ENCODE peak calls at places on chromosomes 3 and 15, in four cellular contexts. V is endodermal cell, D is fibroblast of pulmonary artery, X is cardiac fibroblast. A is an unnamed sample.

GRCh38 chr15:101532865-101533264 is 43.4 kb upstream of the PCSK6 start:
- DNase-seq in V (no peak), D (no peak), X (no peak), A (no peak)

GRCh38 chr3:62601238-62601856 is 228.0 kb upstream of the FEZF2 start:
- DNase-seq in V (no peak), D (peak), X (peak), A (no peak)

GRCh38 chr3:48427630-48427962 is 2.3 kb downstream of the PLXNB1 start:
- DNase-seq in V (no peak), D (no peak), X (no peak), A (peak)

GRCh38 chr3:53821631-53822068 is 24.6 kb downstream of the CHDH start:
- DNase-seq in V (no peak), D (no peak), X (peak), A (no peak)

GRCh38 chr15:51536965-51537574 is 85.5 kb downstream of the DMXL2 start:
- DNase-seq in V (no peak), D (peak), X (peak), A (no peak)

GRCh38 chr3:115982121-115982520 is 358.8 kb downstream of the GAP43 start:
- DNase-seq in V (no peak), D (no peak), X (no peak), A (no peak)

GRCh38 chr15:90004671-90005070 is 3.5 kb downstream of the ZNF710 start:
- DNase-seq in V (no peak), D (peak), X (peak), A (no peak)

GRCh38 chr3:115156255-115156654 is 9.2 kb upstream of the ZBTB20 start:
- DNase-seq in V (no peak), D (no peak), X (no peak), A (no peak)

GRCh38 chr3:36631549-36631948 is 132.8 kb downstream of the DCLK3 start:
- DNase-seq in V (peak), D (no peak), X (no peak), A (no peak)

GRCh38 chr3:116809218-116809617 is 99.6 kb downstream of the TUSC7 start:
- DNase-seq in V (no peak), D (no peak), X (no peak), A (no peak)

GRCh38 chr15:68654786-68655560 is 76.2 kb downstream of the CORO2B start:
- DNase-seq in V (peak), D (no peak), X (no peak), A (peak)

GRCh38 chr3:32432711-32433530 is 41.3 kb downstream of the CMTM7 start:
- DNase-seq in V (no peak), D (peak), X (peak), A (no peak)

GRCh38 chr3:85495602-85496001 is 536.8 kb downstream of the CADM2 start:
- DNase-seq in V (no peak), D (no peak), X (no peak), A (no peak)

GRCh38 chr3:126051234-126051633 is 32.7 kb downstream of the SLC41A3 start:
- DNase-seq in V (no peak), D (no peak), X (no peak), A (no peak)

GRCh38 chr3:52311567-52312119 is 4.5 kb upstream of the DNAH1 start:
- DNase-seq in V (no peak), D (no peak), X (no peak), A (no peak)

GRCh38 chr3:77467702-77468407 is 428.0 kb downstream of the ROBO2 start:
- DNase-seq in V (no peak), D (no peak), X (no peak), A (no peak)

GRCh38 chr3:30770387-30770786 is 124.1 kb downstream of the GADL1 start:
- DNase-seq in V (no peak), D (peak), X (peak), A (no peak)

GRCh38 chr3:81451611-81452010 is 309.8 kb downstream of the GBE1 start:
- DNase-seq in V (no peak), D (peak), X (peak), A (no peak)

GRCh38 chr3:196666001-196666867 is 26.7 kb downstream of the NRROS start:
- DNase-seq in V (peak), D (peak), X (peak), A (no peak)

GRCh38 chr15:53197426-53197839 is 407.3 kb upstream of the ONECUT1 start:
- DNase-seq in V (peak), D (peak), X (peak), A (peak)

GRCh38 chr3:30231277-30232141 is 374.9 kb upstream of the TGFBR2 start:
- DNase-seq in V (no peak), D (peak), X (peak), A (no peak)

GRCh38 chr3:52204337-52205073 is 6.5 kb downstream of the ALAS1 start:
- DNase-seq in V (no peak), D (no peak), X (peak), A (no peak)

GRCh38 chr3:186909078-186909853 is 21.1 kb upstream of the ST6GAL1 start:
- DNase-seq in V (peak), D (no peak), X (no peak), A (peak)

GRCh38 chr3:11350374-11350773 is 78.2 kb downstream of the ATG7 start:
- DNase-seq in V (no peak), D (peak), X (peak), A (no peak)

GRCh38 chr3:30354972-30355371 is 251.4 kb upstream of the TGFBR2 start:
- DNase-seq in V (no peak), D (no peak), X (no peak), A (no peak)

GRCh38 chr15:49863431-49864205 is 242.8 kb downstream of the DTWD1 start:
- DNase-seq in V (no peak), D (peak), X (peak), A (no peak)

GRCh38 chr3:177977381-177978158 is 558.7 kb upstream of the KCNMB2 start:
- DNase-seq in V (no peak), D (peak), X (peak), A (no peak)

GRCh38 chr3:105365171-105365535 is 1.6 kb upstream of the ALCAM start:
- DNase-seq in V (no peak), D (no peak), X (peak), A (no peak)

GRCh38 chr3:126937533-126938432 is 45.1 kb upstream of the PLXNA1 start:
- DNase-seq in V (no peak), D (peak), X (no peak), A (no peak)

GRCh38 chr3:53483821-53484220 is 10.6 kb upstream of the CACNA1D start:
- DNase-seq in V (no peak), D (no peak), X (no peak), A (no peak)

GRCh38 chr3:64109438-64109837 is 86.1 kb upstream of the PSMD6 start:
- DNase-seq in V (peak), D (no peak), X (no peak), A (no peak)

GRCh38 chr15:91946914-91947313 is 93.4 kb downstream of the SLCO3A1 start:
- DNase-seq in V (peak), D (no peak), X (no peak), A (no peak)

GRCh38 chr15:65460948-65461347 is 38.2 kb upstream of the IGDCC4 start:
- DNase-seq in V (no peak), D (no peak), X (peak), A (no peak)

GRCh38 chr15:99546436-99547100 is 19.2 kb upstream of the MEF2A start:
- DNase-seq in V (no peak), D (no peak), X (no peak), A (no peak)

GRCh38 chr15:37038716-37039106 is 61.6 kb downstream of the MEIS2 start:
- DNase-seq in V (no peak), D (no peak), X (no peak), A (no peak)

GRCh38 chr3:14988988-14989394 is 41.6 kb downstream of the NR2C2 start:
- DNase-seq in V (peak), D (no peak), X (no peak), A (peak)
- H3K4me3 ChIP-seq in V (no peak), D (no peak), X (no peak), A (no peak)

DNA sequence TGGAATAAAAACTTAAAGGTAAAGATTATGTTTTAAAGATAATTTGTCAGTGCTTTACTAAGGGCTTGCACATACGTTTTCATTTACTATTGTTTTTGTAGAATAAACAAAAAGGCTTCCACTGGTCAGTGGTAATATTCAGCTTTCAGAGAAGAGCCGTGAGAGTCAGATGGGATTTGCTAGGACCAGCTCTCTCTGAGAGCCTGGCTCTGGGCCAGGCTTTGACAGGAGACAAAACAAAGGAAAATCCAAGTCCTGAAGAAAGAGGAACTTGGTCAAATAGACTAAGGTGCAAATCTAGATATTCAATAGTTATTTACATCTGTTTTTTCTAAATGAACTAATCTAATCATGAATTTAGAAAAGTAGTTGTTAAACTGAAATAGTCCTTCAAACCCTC is 54.9 kb upstream of the FILIP1L start:
- DNase-seq in V (no peak), D (peak), X (no peak), A (no peak)
- H3K4me3 ChIP-seq in V (no peak), D (no peak), X (no peak), A (no peak)

DNA sequence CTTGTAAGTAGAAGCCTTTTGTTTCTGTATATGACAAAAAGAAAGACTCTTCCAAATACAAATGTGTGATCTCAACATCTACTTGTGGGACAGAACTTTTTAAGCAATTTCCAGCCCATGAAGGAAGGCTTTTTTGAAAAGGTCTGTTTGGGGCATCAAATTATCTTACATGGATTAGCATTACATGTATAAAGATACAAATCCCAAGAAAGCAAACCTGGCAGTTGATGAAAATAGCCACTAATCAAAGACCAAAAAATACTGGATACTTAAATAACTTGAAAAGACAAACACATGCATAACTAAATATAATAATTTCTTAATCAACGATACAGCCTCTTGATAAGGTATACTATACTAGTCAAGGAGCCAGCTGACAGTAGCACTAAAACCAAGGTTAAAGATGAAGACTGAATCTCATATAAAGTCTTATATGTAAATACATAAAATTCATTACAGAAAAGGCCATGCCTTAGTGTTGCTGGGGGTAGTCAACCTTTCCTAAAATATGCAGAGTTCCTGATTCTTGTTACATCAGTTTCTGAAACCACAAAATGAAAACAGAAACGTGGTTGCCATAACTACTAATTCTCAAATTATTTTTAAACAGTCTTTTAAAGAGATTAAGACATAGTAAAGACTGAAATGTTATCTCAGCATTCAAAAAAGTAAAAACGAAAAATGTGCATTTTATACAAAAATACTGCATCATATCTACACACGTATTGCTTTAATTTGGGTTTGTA is 2.0 kb downstream of the ANKRD28 start:
- DNase-seq in V (no peak), D (peak), X (peak), A (no peak)
- H3K4me3 ChIP-seq in V (no peak), D (peak), X (peak), A (peak)

GRCh38 chr3:100395674-100396073 is 5.2 kb downstream of the TOMM70 start:
- DNase-seq in V (no peak), D (no peak), X (no peak), A (no peak)

GRCh38 chr3:100400782-100401673 is at the start of the genes LNP1 and TOMM70:
- DNase-seq in V (peak), D (peak), X (peak), A (peak)

GRCh38 chr3:100399341-100400071 is 1.4 kb downstream of the TOMM70 start:
- DNase-seq in V (no peak), D (no peak), X (no peak), A (no peak)

GRCh38 chr3:100400424-100400781 is 486 bp downstream of the TOMM70 start:
- DNase-seq in V (no peak), D (peak), X (peak), A (no peak)

GRCh38 chr3:100396967-100397366 is 3.9 kb downstream of the TOMM70 start:
- DNase-seq in V (no peak), D (no peak), X (no peak), A (no peak)
- H3K4me3 ChIP-seq in V (no peak), D (no peak), X (no peak), A (no peak)

DNA sequence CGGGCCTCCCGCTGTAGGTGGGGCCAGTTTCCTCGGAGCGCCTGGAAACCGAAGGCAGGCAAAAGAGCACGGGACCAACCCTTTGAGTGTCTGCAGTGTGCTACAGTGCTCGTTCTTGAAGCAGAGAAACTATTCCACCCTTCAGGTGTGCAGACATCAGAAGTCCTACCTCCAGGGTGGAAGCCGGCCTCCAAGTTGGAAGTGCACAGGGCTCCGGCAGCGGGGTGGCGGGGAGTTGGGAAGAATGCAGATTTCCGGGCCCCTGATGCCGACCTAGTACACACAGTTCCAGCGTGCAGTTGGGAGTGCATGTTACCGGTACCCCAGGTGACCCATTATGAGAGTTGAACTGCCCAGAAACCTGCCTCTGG is 3.0 kb downstream of the KLF13 start:
- DNase-seq in V (no peak), D (no peak), X (no peak), A (peak)
- H3K4me3 ChIP-seq in V (peak), D (peak), X (peak), A (peak)

GRCh38 chr15:39976291-39977274 is 42.7 kb downstream of the EIF2AK4 start:
- DNase-seq in V (peak), D (peak), X (peak), A (peak)
- H3K4me3 ChIP-seq in V (peak), D (peak), X (peak), A (peak)

GRCh38 chr3:60198179-60198578 is 1053.1 kb downstream of the FHIT start:
- DNase-seq in V (no peak), D (no peak), X (no peak), A (no peak)
- H3K4me3 ChIP-seq in V (no peak), D (no peak), X (no peak), A (no peak)

GRCh38 chr3:136862611-136862951 is 573 bp downstream of the NCK1 start:
- DNase-seq in V (no peak), D (peak), X (peak), A (peak)
- H3K4me3 ChIP-seq in V (peak), D (peak), X (peak), A (peak)